ENCODE peak calls at places on chromosomes 2 and 18, in nine cellular contexts. D, K, X, Z, B, T, S, Y and J are unnamed samples.

GRCh38 chr2:105449083-105449482 is 50.2 kb upstream of the FHL2 start:
- DNase-seq in D (no peak), K (no peak), X (peak; percentile 18), Z (no peak), B (no peak), T (peak; percentile 84), S (peak; percentile 50), Y (no peak), J (no peak)

GRCh38 chr2:237126519-237126918 is 40.8 kb downstream of the COPS8 start:
- DNase-seq in D (no peak), K (no peak), X (no peak), Z (no peak), B (no peak), T (no peak), S (no peak), Y (no peak), J (no peak)

GRCh38 chr2:215633360-215633759 is 197.5 kb upstream of the FN1 start:
- DNase-seq in D (no peak), K (no peak), X (no peak), Z (no peak), B (no peak), T (no peak), S (no peak), Y (no peak), J (no peak)

GRCh38 chr2:187408926-187409325 is 39.1 kb downstream of the CALCRL start:
- DNase-seq in D (no peak), K (no peak), X (no peak), Z (no peak), B (no peak), T (no peak), S (no peak), Y (no peak), J (peak; percentile 20)

GRCh38 chr2:45241061-45241561 is 231.9 kb upstream of the SIX2 start:
- DNase-seq in D (no peak), K (no peak), X (no peak), Z (no peak), B (no peak), T (no peak), S (no peak), Y (no peak), J (no peak)

GRCh38 chr2:223601932-223602676 is at the start of gene SCG2:
- DNase-seq in D (no peak), K (peak; percentile 82), X (peak; percentile 93), Z (peak; percentile 87), B (peak; percentile 63), T (no peak), S (peak; percentile 82), Y (peak; percentile 9), J (peak; percentile 16)

GRCh38 chr2:160906878-160907277 is 253.3 kb upstream of the TANK start:
- DNase-seq in D (no peak), K (no peak), X (no peak), Z (no peak), B (no peak), T (no peak), S (no peak), Y (no peak), J (no peak)

GRCh38 chr18:45801396-45802004 is 24.0 kb upstream of the SIGLEC15 start:
- DNase-seq in D (no peak), K (no peak), X (no peak), Z (no peak), B (no peak), T (no peak), S (no peak), Y (no peak), J (no peak)

GRCh38 chr2:44283116-44283666 is 7.9 kb downstream of the SLC3A1 start:
- DNase-seq in D (no peak), K (no peak), X (no peak), Z (no peak), B (no peak), T (no peak), S (no peak), Y (no peak), J (no peak)

GRCh38 chr2:63364866-63365265 is 223.4 kb downstream of the WDPCP start:
- DNase-seq in D (no peak), K (no peak), X (peak; percentile 6), Z (no peak), B (no peak), T (no peak), S (no peak), Y (no peak), J (no peak)

GRCh38 chr2:127288274-127288673 is 5.7 kb downstream of the ERCC3 start:
- DNase-seq in D (no peak), K (no peak), X (no peak), Z (no peak), B (no peak), T (no peak), S (no peak), Y (no peak), J (no peak)

GRCh38 chr2:234880551-234881211 is 71.1 kb upstream of the SH3BP4 start:
- DNase-seq in D (no peak), K (no peak), X (peak; percentile 37), Z (peak; percentile 97), B (no peak), T (no peak), S (no peak), Y (no peak), J (no peak)

GRCh38 chr18:55124078-55124477 is 164.8 kb upstream of the CCDC68 start:
- DNase-seq in D (no peak), K (no peak), X (no peak), Z (no peak), B (no peak), T (no peak), S (no peak), Y (no peak), J (no peak)

GRCh38 chr2:33366473-33366872 is 110.0 kb upstream of the RASGRP3 start:
- DNase-seq in D (no peak), K (no peak), X (no peak), Z (no peak), B (no peak), T (no peak), S (no peak), Y (no peak), J (no peak)

DNA sequence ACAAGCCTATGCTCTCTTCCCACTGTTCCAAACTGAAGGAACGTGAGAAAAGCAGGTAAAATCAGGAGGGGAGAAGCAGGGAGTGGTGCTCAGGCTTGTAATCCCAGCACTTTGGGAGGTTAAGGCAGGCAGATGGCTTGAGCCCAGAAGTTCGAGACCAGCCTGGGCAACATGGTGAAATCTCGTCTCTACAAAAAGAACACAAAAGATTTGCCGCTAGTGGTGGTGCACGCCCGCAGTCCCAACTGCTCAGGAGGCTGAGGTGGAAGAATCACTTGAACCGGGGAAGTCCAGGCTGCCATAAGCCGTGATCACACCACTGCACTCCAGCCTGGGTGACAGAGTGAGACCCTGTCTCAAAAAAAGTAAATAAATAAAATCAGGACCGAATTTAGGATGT is 1.3 kb upstream of the TMSB10 start:
- DNase-seq in D (no peak), K (no peak), X (no peak), Z (no peak), B (no peak), T (no peak), S (no peak), Y (no peak), J (no peak)
- H3K4me3 ChIP-seq in D (peak overlapping the region; percentile 58), K (no peak overlapping the region), X (no peak overlapping the region), Z (no peak overlapping the region), B (no peak overlapping the region), T (no peak overlapping the region), S (peak overlapping the region; percentile 99), Y (peak overlapping the region; percentile 96), J (no peak overlapping the region)

GRCh38 chr2:26017464-26018183 is 16.3 kb upstream of the RAB10 start:
- DNase-seq in D (no peak), K (no peak), X (no peak), Z (no peak), B (no peak), T (no peak), S (no peak), Y (no peak), J (no peak)
- H3K27ac ChIP-seq in D (no peak overlapping the region), K (peak overlapping the region; percentile 65), X (peak overlapping the region; percentile 89), Z (peak overlapping the region; percentile 77), B (peak overlapping the region; percentile 21), T (peak overlapping the region; percentile 56), S (peak overlapping the region; percentile 64), Y (peak overlapping the region; percentile 25), J (no peak overlapping the region)

GRCh38 chr2:216635701-216636541 is 2.7 kb downstream of the IGFBP2 start:
- DNase-seq in D (no peak), K (no peak), X (no peak), Z (no peak), B (peak; percentile 29), T (no peak), S (no peak), Y (no peak), J (no peak)

GRCh38 chr2:216634317-216635148 is 1.3 kb downstream of the IGFBP2 start:
- DNase-seq in D (no peak), K (peak; percentile 56), X (no peak), Z (no peak), B (no peak), T (no peak), S (no peak), Y (no peak), J (no peak)

GRCh38 chr2:216635171-216635570 is 2.0 kb downstream of the IGFBP2 start:
- DNase-seq in D (no peak), K (no peak), X (no peak), Z (no peak), B (no peak), T (no peak), S (no peak), Y (no peak), J (no peak)

GRCh38 chr2:216637472-216637871 is 4.3 kb downstream of the IGFBP2 start:
- DNase-seq in D (no peak), K (no peak), X (no peak), Z (no peak), B (no peak), T (no peak), S (no peak), Y (no peak), J (no peak)

DNA sequence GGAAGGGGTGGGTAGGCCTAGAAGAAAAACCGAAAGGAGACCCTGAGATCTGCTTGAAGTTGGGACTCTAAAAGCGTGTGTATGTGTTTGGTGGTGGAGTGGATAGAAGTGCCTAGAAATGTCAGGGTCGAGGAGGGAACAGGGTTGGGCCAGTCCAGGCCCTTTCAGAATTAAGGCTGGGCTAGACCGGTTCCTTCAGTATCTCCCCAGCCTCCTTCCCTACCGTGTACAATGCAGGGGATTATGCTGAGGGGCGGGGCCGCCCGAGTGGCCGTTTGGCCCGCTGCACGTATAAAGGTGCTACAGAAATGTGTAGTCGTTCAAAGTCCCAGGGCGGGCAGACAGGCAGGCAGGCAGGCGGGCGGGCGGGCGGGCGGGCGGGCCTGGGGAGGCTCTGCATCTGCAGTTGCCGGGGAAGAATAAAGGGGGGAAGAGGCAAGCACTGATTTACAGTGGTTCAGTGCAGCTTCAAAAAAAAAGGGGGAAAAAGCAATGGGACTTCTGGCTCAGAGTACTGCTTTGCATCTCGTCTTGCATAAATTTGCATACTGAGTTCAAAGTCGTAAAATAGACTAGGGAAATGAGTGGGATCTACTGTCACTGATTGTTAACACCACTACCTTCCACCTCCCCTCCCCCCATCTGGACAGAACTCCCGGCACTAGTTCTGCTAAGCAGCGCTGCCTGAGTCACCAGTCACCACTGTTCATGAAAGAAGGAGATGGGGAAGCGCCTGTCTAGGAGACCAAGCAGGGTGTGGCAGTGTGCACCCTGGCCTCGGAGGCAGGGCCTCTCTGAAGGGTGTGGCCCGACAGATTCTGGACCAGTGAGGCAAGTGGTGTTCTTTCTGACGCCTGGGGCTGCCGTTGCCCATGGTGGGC is 3.6 kb downstream of the IGFBP2 start:
- DNase-seq in D (no peak), K (no peak), X (peak; percentile 86), Z (no peak), B (peak; percentile 65), T (peak; percentile 83), S (peak; percentile 70), Y (peak; percentile 19), J (no peak)
- H3K4me3 ChIP-seq in D (no peak overlapping the region), K (no peak overlapping the region), X (no peak overlapping the region), Z (no peak overlapping the region), B (no peak overlapping the region), T (peak overlapping the region; percentile 25), S (no peak overlapping the region), Y (no peak overlapping the region), J (peak overlapping the region; percentile 17)

GRCh38 chr2:54083440-54083839 is 32.0 kb upstream of the ACYP2 start:
- DNase-seq in D (no peak), K (no peak), X (no peak), Z (no peak), B (no peak), T (no peak), S (no peak), Y (no peak), J (no peak)
- H3K27ac ChIP-seq in D (no peak overlapping the region), K (no peak overlapping the region), X (no peak overlapping the region), Z (no peak overlapping the region), B (no peak overlapping the region), T (no peak overlapping the region), S (no peak overlapping the region), Y (no peak overlapping the region), J (no peak overlapping the region)